ENCODE peak calls at places on chromosome 3, in seven cellular contexts. A is tibial artery; L is keratinocyte; N is fibroblast of lung; G is CD8-positive, alpha-beta memory T cell; Z is body of pancreas; B is A549. H is an unnamed sample.

GRCh38 chr3:11391930-11392688 is 119.9 kb downstream of the ATG7 start:
- DNase-seq in A (no peak), L (peak; percentile 5), N (peak; percentile 92), G (no peak), Z (no peak), B (no peak), H (no peak)

GRCh38 chr3:196141052-196141865 is 59.4 kb upstream of the TFRC start:
- DNase-seq in A (no peak), L (no peak), N (no peak), G (no peak), Z (no peak), B (no peak), H (no peak)

GRCh38 chr3:156978471-156978961 is 152.4 kb downstream of the LEKR1 start:
- DNase-seq in A (no peak), L (no peak), N (no peak), G (no peak), Z (no peak), B (no peak), H (no peak)

GRCh38 chr3:100525753-100526612 is 33.6 kb downstream of the TMEM45A start:
- DNase-seq in A (peak; percentile 38), L (peak; percentile 61), N (peak; percentile 98), G (no peak), Z (peak; percentile 22), B (peak; percentile 7), H (no peak)

GRCh38 chr3:122960652-122961051 is 66.9 kb downstream of the SEMA5B start:
- DNase-seq in A (no peak), L (no peak), N (no peak), G (no peak), Z (no peak), B (no peak), H (no peak)

GRCh38 chr3:10456981-10457380 is 48.4 kb downstream of the ATP2B2 start:
- DNase-seq in A (no peak), L (no peak), N (no peak), G (no peak), Z (no peak), B (no peak), H (no peak)

GRCh38 chr3:116842254-116842957 is 132.8 kb downstream of the TUSC7 start:
- DNase-seq in A (no peak), L (no peak), N (no peak), G (no peak), Z (no peak), B (no peak), H (no peak)

GRCh38 chr3:147945968-147946519 is 536.9 kb downstream of the ZIC1 start:
- DNase-seq in A (peak; percentile 41), L (no peak), N (peak; percentile 94), G (no peak), Z (peak; percentile 72), B (peak; percentile 67), H (no peak)

GRCh38 chr3:108175352-108175751 is 46.9 kb downstream of the IFT57 start:
- DNase-seq in A (no peak), L (no peak), N (peak; percentile 47), G (no peak), Z (no peak), B (no peak), H (no peak)

GRCh38 chr3:31577232-31577631 is 44.5 kb downstream of the STT3B start:
- DNase-seq in A (no peak), L (no peak), N (no peak), G (no peak), Z (no peak), B (no peak), H (no peak)

GRCh38 chr3:64141476-64141875 is 83.8 kb downstream of the PRICKLE2 start:
- DNase-seq in A (no peak), L (no peak), N (peak; percentile 61), G (no peak), Z (no peak), B (no peak), H (no peak)

GRCh38 chr3:180267202-180267843 is 230.6 kb upstream of the PEX5L start:
- DNase-seq in A (no peak), L (no peak), N (no peak), G (no peak), Z (no peak), B (no peak), H (no peak)

GRCh38 chr3:122929188-122929465 is 98.4 kb downstream of the SEMA5B start:
- DNase-seq in A (no peak), L (no peak), N (no peak), G (no peak), Z (no peak), B (no peak), H (no peak)

GRCh38 chr3:187072102-187072501 is 67.2 kb downstream of the RPL39L start:
- DNase-seq in A (no peak), L (no peak), N (no peak), G (no peak), Z (no peak), B (no peak), H (no peak)

GRCh38 chr3:197394464-197395321 is 96.3 kb upstream of the DLG1 start:
- DNase-seq in A (peak; percentile 51), L (peak; percentile 100), N (peak; percentile 100), G (peak; percentile 20), Z (no peak), B (no peak), H (no peak)

GRCh38 chr3:120791958-120792357 is 49.4 kb downstream of the GTF2E1 start:
- DNase-seq in A (no peak), L (no peak), N (peak; percentile 88), G (no peak), Z (no peak), B (no peak), H (no peak)

GRCh38 chr3:176037636-176038035 is 1159.6 kb downstream of the TBL1XR1 start:
- DNase-seq in A (no peak), L (no peak), N (peak; percentile 6), G (no peak), Z (no peak), B (no peak), H (no peak)

GRCh38 chr3:12143949-12144504 is 14.7 kb downstream of the TIMP4 start:
- DNase-seq in A (peak; percentile 88), L (no peak), N (peak; percentile 80), G (no peak), Z (peak; percentile 31), B (no peak), H (no peak)

GRCh38 chr3:76222115-76222652 is 436.8 kb upstream of the ZNF717 start:
- DNase-seq in A (no peak), L (no peak), N (no peak), G (no peak), Z (no peak), B (no peak), H (no peak)

GRCh38 chr3:144866504-144866903 is 894.9 kb downstream of the DIPK2A start:
- DNase-seq in A (no peak), L (no peak), N (no peak), G (no peak), Z (no peak), B (no peak), H (no peak)

GRCh38 chr3:157311633-157312365 is 124.9 kb upstream of the PTX3 start:
- DNase-seq in A (no peak), L (no peak), N (peak; percentile 93), G (no peak), Z (no peak), B (no peak), H (no peak)

GRCh38 chr3:9396301-9396631 is 1.1 kb upstream of the SETD5 start:
- DNase-seq in A (peak; percentile 91), L (peak; percentile 89), N (peak; percentile 99), G (peak; percentile 71), Z (peak; percentile 90), B (peak; percentile 97), H (peak; percentile 95)

GRCh38 chr3:184567924-184568590 is 6.5 kb downstream of the EPHB3 start:
- DNase-seq in A (no peak), L (no peak), N (no peak), G (no peak), Z (peak; percentile 71), B (no peak), H (no peak)

GRCh38 chr3:184568591-184568917 is 7.0 kb downstream of the EPHB3 start:
- DNase-seq in A (no peak), L (no peak), N (no peak), G (no peak), Z (no peak), B (no peak), H (no peak)

GRCh38 chr3:184564685-184565385 is 3.2 kb downstream of the EPHB3 start:
- DNase-seq in A (no peak), L (no peak), N (no peak), G (no peak), Z (no peak), B (no peak), H (no peak)

GRCh38 chr3:184565421-184566211 is 4.0 kb downstream of the EPHB3 start:
- DNase-seq in A (no peak), L (peak; percentile 66), N (peak; percentile 94), G (no peak), Z (peak; percentile 88), B (no peak), H (no peak)

GRCh38 chr3:184566441-184567414 is 5.1 kb downstream of the EPHB3 start:
- DNase-seq in A (no peak), L (peak; percentile 65), N (no peak), G (no peak), Z (peak; percentile 60), B (no peak), H (no peak)
- H3K4me3 ChIP-seq in A (no peak overlapping the region), L (no peak overlapping the region), N (no peak overlapping the region), G (no peak overlapping the region), Z (no peak overlapping the region), B (no peak overlapping the region), H (no peak overlapping the region)

GRCh38 chr3:23546186-23546585 is 259.6 kb upstream of the UBE2E1 start:
- DNase-seq in A (no peak), L (no peak), N (no peak), G (no peak), Z (no peak), B (peak; percentile 50), H (no peak)
- H3K27ac ChIP-seq in A (no peak overlapping the region), L (no peak overlapping the region), N (no peak overlapping the region), G (no peak overlapping the region), Z (no peak overlapping the region), B (no peak overlapping the region), H (no peak overlapping the region)

GRCh38 chr3:52068055-52068704 is 11.8 kb upstream of the DUSP7 start:
- DNase-seq in A (no peak), L (no peak), N (peak; percentile 43), G (no peak), Z (no peak), B (no peak), H (no peak)

GRCh38 chr3:52065264-52065756 is 8.9 kb upstream of the DUSP7 start:
- DNase-seq in A (no peak), L (no peak), N (no peak), G (no peak), Z (peak; percentile 72), B (no peak), H (no peak)

GRCh38 chr3:52069135-52069534 is 12.8 kb upstream of the DUSP7 start:
- DNase-seq in A (no peak), L (no peak), N (no peak), G (no peak), Z (no peak), B (no peak), H (no peak)

GRCh38 chr3:52068730-52069129 is 12.4 kb upstream of the DUSP7 start:
- DNase-seq in A (no peak), L (no peak), N (no peak), G (no peak), Z (no peak), B (no peak), H (no peak)

GRCh38 chr3:52067046-52067445 is 10.7 kb upstream of the DUSP7 start:
- DNase-seq in A (no peak), L (no peak), N (no peak), G (no peak), Z (no peak), B (no peak), H (no peak)
- H3K4me3 ChIP-seq in A (no peak overlapping the region), L (no peak overlapping the region), N (no peak overlapping the region), G (no peak overlapping the region), Z (no peak overlapping the region), B (no peak overlapping the region), H (no peak overlapping the region)

GRCh38 chr3:112699436-112699978 is 58.6 kb upstream of the CCDC80 start:
- DNase-seq in A (no peak), L (peak; percentile 68), N (peak; percentile 87), G (no peak), Z (no peak), B (peak; percentile 79), H (no peak)
- H3K27ac ChIP-seq in A (no peak overlapping the region), L (no peak overlapping the region), N (peak overlapping the region; percentile 47), G (no peak overlapping the region), Z (no peak overlapping the region), B (peak overlapping the region; percentile 30), H (no peak overlapping the region)